ENCODE peak calls at places on chromosomes 2 and 18, in six cellular contexts. U, W, S, D, B and A are unnamed samples.
A peak's percentile ranks its signal among the peaks of the same experiment; 100 is the strongest.

GRCh38 chr2:16238001-16238755 is 297.8 kb downstream of the MYCN start:
- DNase-seq in U (no peak), W (no peak), S (no peak), D (no peak), B (no peak), A (no peak)

GRCh38 chr2:54872783-54873182 is 149.3 kb downstream of the EML6 start:
- DNase-seq in U (no peak), W (no peak), S (no peak), D (no peak), B (no peak), A (no peak)

GRCh38 chr18:73318732-73319479 is 451.1 kb upstream of the NETO1 start:
- DNase-seq in U (no peak), W (peak; percentile 11), S (no peak), D (no peak), B (no peak), A (peak; percentile 91)

GRCh38 chr2:65432227-65433190 is at the start of gene SPRED2:
- DNase-seq in U (peak; percentile 94), W (peak; percentile 97), S (peak; percentile 96), D (peak; percentile 87), B (no peak), A (peak; percentile 95)

GRCh38 chr18:63741769-63742168 is 33.4 kb upstream of the SERPINB7 start:
- DNase-seq in U (no peak), W (peak; percentile 61), S (no peak), D (no peak), B (no peak), A (peak; percentile 81)

GRCh38 chr18:42185486-42185885 is 230.5 kb downstream of the PIK3C3 start:
- DNase-seq in U (no peak), W (no peak), S (no peak), D (no peak), B (no peak), A (no peak)

GRCh38 chr2:158997037-158997785 is 28.8 kb downstream of the TANC1 start:
- DNase-seq in U (no peak), W (no peak), S (no peak), D (no peak), B (no peak), A (no peak)

GRCh38 chr18:23618862-23619387 is 32.6 kb upstream of the NPC1 start:
- DNase-seq in U (no peak), W (no peak), S (peak; percentile 82), D (peak; percentile 86), B (peak; percentile 27), A (no peak)

GRCh38 chr2:33411765-33412164 is 64.7 kb upstream of the RASGRP3 start:
- DNase-seq in U (no peak), W (peak; percentile 93), S (no peak), D (no peak), B (no peak), A (peak; percentile 30)

GRCh38 chr18:74742573-74742972 is 144.9 kb downstream of the ZNF407 start:
- DNase-seq in U (no peak), W (peak; percentile 56), S (no peak), D (no peak), B (no peak), A (no peak)

GRCh38 chr2:151757861-151758260 is 23.6 kb upstream of the NEB start:
- DNase-seq in U (no peak), W (no peak), S (no peak), D (no peak), B (no peak), A (no peak)

GRCh38 chr2:169232551-169233154 is 129.7 kb downstream of the LRP2 start:
- DNase-seq in U (no peak), W (no peak), S (peak; percentile 40), D (no peak), B (no peak), A (no peak)

GRCh38 chr2:33372940-33373553 is 103.4 kb upstream of the RASGRP3 start:
- DNase-seq in U (peak; percentile 65), W (peak; percentile 28), S (peak; percentile 47), D (no peak), B (peak; percentile 19), A (peak; percentile 86)

GRCh38 chr18:55579888-55580287 is 8.1 kb downstream of the TCF4 start:
- DNase-seq in U (no peak), W (no peak), S (no peak), D (no peak), B (no peak), A (no peak)

GRCh38 chr18:77206676-77207370 is 42.8 kb upstream of the GALR1 start:
- DNase-seq in U (no peak), W (peak; percentile 70), S (no peak), D (no peak), B (no peak), A (no peak)

GRCh38 chr2:240990726-240991377 is 7.6 kb upstream of the SNED1 start:
- DNase-seq in U (no peak), W (no peak), S (no peak), D (peak; percentile 41), B (no peak), A (no peak)

GRCh38 chr2:140759431-140760156 is 1371.2 kb downstream of the LRP1B start:
- DNase-seq in U (no peak), W (no peak), S (peak; percentile 35), D (no peak), B (no peak), A (no peak)

GRCh38 chr2:22970284-22970975 is 414.5 kb upstream of the KLHL29 start:
- DNase-seq in U (no peak), W (no peak), S (peak; percentile 40), D (peak; percentile 54), B (no peak), A (no peak)

GRCh38 chr2:78654941-78655340 is 370.6 kb upstream of the REG3G start:
- DNase-seq in U (no peak), W (no peak), S (no peak), D (no peak), B (no peak), A (no peak)

GRCh38 chr2:44550571-44550970 is 188.8 kb downstream of the CAMKMT start:
- DNase-seq in U (no peak), W (no peak), S (no peak), D (no peak), B (no peak), A (peak; percentile 51)

GRCh38 chr2:113890253-113891235 is 655 bp downstream of the ACTR3 start:
- DNase-seq in U (peak; percentile 87), W (peak; percentile 80), S (peak; percentile 80), D (peak; percentile 76), B (peak; percentile 75), A (peak; percentile 75)

GRCh38 chr18:13220326-13220991 is 1.9 kb downstream of the LDLRAD4 start:
- DNase-seq in U (no peak), W (no peak), S (no peak), D (no peak), B (no peak), A (no peak)

GRCh38 chr18:78779996-78780718 is 199.5 kb upstream of the SALL3 start:
- DNase-seq in U (no peak), W (no peak), S (no peak), D (no peak), B (no peak), A (no peak)

GRCh38 chr2:150211164-150211631 is 276.3 kb downstream of the RND3 start:
- DNase-seq in U (no peak), W (peak; percentile 89), S (no peak), D (no peak), B (no peak), A (peak; percentile 7)

GRCh38 chr2:225274751-225275150 is 124.8 kb upstream of the NYAP2 start:
- DNase-seq in U (peak; percentile 40), W (peak; percentile 41), S (no peak), D (no peak), B (no peak), A (peak; percentile 82)

GRCh38 chr18:57077005-57077735 is 69.7 kb upstream of the BOD1L2 start:
- DNase-seq in U (no peak), W (no peak), S (no peak), D (no peak), B (no peak), A (no peak)
- H4K20me1 ChIP-seq in U (no peaks in the 10 kb centered on the region), W (no peaks in the 10 kb centered on the region), S (peaks cover 11% of the 10 kb centered on the region), D (no peaks in the 10 kb centered on the region), B (no peaks in the 10 kb centered on the region), A (no peaks in the 10 kb centered on the region)

DNA sequence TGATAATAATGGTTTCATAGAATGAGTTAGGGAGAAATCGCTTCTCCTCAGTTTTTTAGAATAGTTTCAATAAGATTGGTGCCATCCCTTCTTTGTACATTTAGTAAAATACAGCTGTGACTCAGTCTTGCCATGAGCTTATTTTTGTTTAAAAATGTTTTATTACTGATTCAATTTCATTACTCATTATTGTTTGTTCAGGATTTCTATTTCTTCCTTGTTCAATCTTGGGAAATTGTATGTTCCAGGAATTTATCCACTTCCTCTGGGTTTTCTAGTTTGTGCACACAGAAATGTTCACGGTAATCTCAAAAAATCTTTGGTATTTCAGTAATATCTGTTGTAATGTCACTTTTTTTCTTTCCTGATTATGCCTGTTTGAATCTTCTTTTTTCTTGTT is 371.5 kb upstream of the SETBP1 start:
- DNase-seq in U (no peak), W (peak; percentile 15), S (no peak), D (no peak), B (no peak), A (peak; percentile 59)
- H3K9ac ChIP-seq in U (no peak overlapping the region), W (no peak overlapping the region), S (no peak overlapping the region), D (no peak overlapping the region), B (no peak overlapping the region), A (peak overlapping the region; percentile 43)

GRCh38 chr2:235556086-235556485 is 62.2 kb downstream of the AGAP1 start:
- DNase-seq in U (no peak), W (no peak), S (no peak), D (no peak), B (no peak), A (no peak)

GRCh38 chr2:235554385-235554784 is 60.5 kb downstream of the AGAP1 start:
- DNase-seq in U (no peak), W (no peak), S (no peak), D (no peak), B (no peak), A (no peak)

GRCh38 chr2:235555356-235555755 is 61.5 kb downstream of the AGAP1 start:
- DNase-seq in U (no peak), W (no peak), S (no peak), D (no peak), B (no peak), A (no peak)

GRCh38 chr2:235553696-235554100 is 59.9 kb downstream of the AGAP1 start:
- DNase-seq in U (no peak), W (no peak), S (no peak), D (no peak), B (no peak), A (no peak)

DNA sequence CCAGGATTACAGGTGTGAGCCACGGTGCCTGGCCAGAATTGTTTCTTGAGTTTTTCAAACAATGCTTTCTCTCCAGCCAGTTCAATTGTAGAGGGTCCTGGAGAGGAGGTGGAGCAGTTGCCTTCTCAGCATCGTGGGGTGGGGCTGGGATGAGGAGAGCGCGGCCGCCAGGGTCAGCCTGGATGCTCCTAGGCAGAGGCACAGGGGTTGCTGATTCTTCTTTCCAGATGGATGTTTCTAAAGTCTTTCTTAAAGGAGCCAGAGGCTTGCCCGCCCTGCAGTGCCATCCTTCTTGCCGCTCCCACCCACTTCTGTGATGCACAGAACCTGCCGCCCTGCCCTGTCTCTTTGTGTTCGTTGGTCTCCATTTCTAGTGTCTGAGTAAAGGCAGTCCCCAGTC is 61.1 kb downstream of the AGAP1 start:
- DNase-seq in U (no peak), W (no peak), S (no peak), D (no peak), B (no peak), A (no peak)
- H4K20me1 ChIP-seq in U (no peaks in the 10 kb centered on the region), W (peaks cover 83% of the 10 kb centered on the region), S (peaks cover 96% of the 10 kb centered on the region), D (peaks cover 35% of the 10 kb centered on the region), B (no peaks in the 10 kb centered on the region), A (peaks cover 16% of the 10 kb centered on the region)

DNA sequence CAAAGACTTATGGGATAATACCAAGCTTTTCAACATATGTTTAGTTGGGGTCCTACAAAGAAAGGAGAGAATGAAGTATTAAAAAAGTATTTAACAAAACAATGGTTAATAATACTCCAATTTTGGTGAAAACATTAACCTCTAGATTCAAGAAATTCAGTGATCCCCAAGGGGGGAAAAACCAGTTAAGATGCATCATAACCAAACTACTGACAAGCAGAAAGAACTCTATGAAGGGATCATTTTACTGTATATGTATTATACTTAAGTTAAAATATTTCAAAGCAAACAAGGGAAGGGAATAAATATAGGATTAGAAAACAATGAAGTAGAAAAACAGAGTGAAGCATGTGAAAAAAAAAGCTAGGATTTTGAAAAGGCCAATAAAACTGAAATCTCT is 8.7 kb downstream of the CNRIP1 start:
- DNase-seq in U (no peak), W (no peak), S (no peak), D (no peak), B (no peak), A (no peak)
- H3K9ac ChIP-seq in U (no peak overlapping the region), W (no peak overlapping the region), S (no peak overlapping the region), D (no peak overlapping the region), B (no peak overlapping the region), A (no peak overlapping the region)